ENCODE peak calls at places on chromosomes 12 and 14, in nine cellular contexts. L is uterus; K is stimulated activated CD8-positive, alpha-beta memory T cell treated with anti-CD3 and anti-CD28 coated beads, Interleukin-2, amount 100 ng/mL, for 48 hours; B is neural crest cell; U is AML-193; F is Caki2; Y is GM12865; M is activated T-cell treated with anti-CD3 and anti-CD28 coated beads, Interleukin-2, amount 50 U/mL, for 48 hours; W is T1000. J is an unnamed sample.

GRCh38 chr14:21068521-21069387 is 1.4 kb upstream of the ARHGEF40 start:
- DNase-seq in U (peak), F (no peak), L (peak), Y (peak), W (no peak), M (peak), K (no peak), B (peak), J (no peak)

GRCh38 chr12:128982933-128983332 is 129.7 kb downstream of the GLT1D1 start:
- DNase-seq in L (no peak), K (no peak), W (no peak), M (no peak), B (no peak), U (no peak), Y (no peak), F (no peak), J (no peak)

GRCh38 chr14:99774526-99775307 is 18.5 kb upstream of the EML1 start:
- DNase-seq in K (no peak), B (no peak), W (no peak), Y (no peak), U (no peak), L (peak), F (no peak), M (no peak), J (no peak)

GRCh38 chr14:45198551-45198950 is 54.5 kb downstream of the MIS18BP1 start:
- DNase-seq in B (no peak), U (no peak), W (no peak), Y (no peak), L (no peak), M (no peak), K (no peak), F (no peak), J (no peak)

GRCh38 chr14:53022593-53022992 is 71.7 kb upstream of the FERMT2 start:
- DNase-seq in W (peak), K (no peak), L (no peak), U (no peak), Y (no peak), M (no peak), F (no peak), B (no peak), J (no peak)

GRCh38 chr12:76341436-76342030 is 6.7 kb downstream of the BBS10 start:
- DNase-seq in Y (no peak), M (no peak), W (no peak), K (no peak), L (no peak), B (no peak), U (no peak), F (no peak), J (no peak)

GRCh38 chr12:116800918-116801317 is 62.8 kb downstream of the RNFT2 start:
- DNase-seq in L (no peak), U (no peak), F (no peak), Y (no peak), B (no peak), K (no peak), W (no peak), M (no peak), J (no peak)

GRCh38 chr14:87411370-87411769 is 581.6 kb downstream of the GALC start:
- DNase-seq in F (no peak), W (no peak), L (no peak), B (no peak), M (no peak), Y (no peak), U (no peak), K (no peak), J (no peak)

GRCh38 chr14:21347201-21347600 is 36.6 kb downstream of the SUPT16H start:
- DNase-seq in Y (no peak), M (no peak), W (no peak), U (no peak), B (no peak), F (no peak), L (no peak), K (no peak), J (no peak)

GRCh38 chr12:116152268-116152667 is 125.2 kb downstream of the MED13L start:
- DNase-seq in U (no peak), K (no peak), F (no peak), B (no peak), W (peak), L (no peak), Y (peak), M (no peak), J (peak)

GRCh38 chr12:65615091-65615490 is 209.2 kb upstream of the HMGA2 start:
- DNase-seq in U (no peak), Y (no peak), B (no peak), L (no peak), F (no peak), M (no peak), K (no peak), W (no peak), J (no peak)

GRCh38 chr14:106812788-106813476 is 1286.5 kb downstream of the TMEM121 start:
- DNase-seq in F (no peak), Y (no peak), K (no peak), W (no peak), M (no peak), L (no peak), U (no peak), B (no peak), J (no peak)

GRCh38 chr12:104411826-104412626 is 44.7 kb upstream of the CHST11 start:
- DNase-seq in U (no peak), W (no peak), K (no peak), M (no peak), B (no peak), F (no peak), Y (no peak), L (no peak), J (no peak)

GRCh38 chr12:7501031-7501585 is 2.5 kb downstream of the CD163 start:
- DNase-seq in M (no peak), U (no peak), L (no peak), W (no peak), B (no peak), F (no peak), Y (no peak), K (no peak), J (no peak)

GRCh38 chr12:80602455-80602854 is 105.0 kb upstream of the MYF6 start:
- DNase-seq in Y (no peak), U (no peak), K (no peak), W (no peak), B (no peak), M (no peak), L (no peak), F (no peak), J (no peak)

GRCh38 chr12:123602651-123603195 is 824 bp downstream of the DDX55 start:
- DNase-seq in Y (peak), U (peak), K (no peak), F (no peak), W (no peak), L (no peak), B (no peak), M (no peak), J (no peak)

GRCh38 chr12:71970031-71970430 is 31.4 kb downstream of the TPH2 start:
- DNase-seq in M (no peak), B (no peak), K (no peak), W (no peak), U (no peak), L (no peak), Y (no peak), F (no peak), J (no peak)

GRCh38 chr12:2277492-2278153 is 224.8 kb downstream of the CACNA1C start:
- DNase-seq in K (no peak), M (no peak), W (no peak), U (no peak), B (no peak), L (no peak), Y (no peak), F (no peak), J (no peak)

GRCh38 chr14:75335588-75335987 is 57.0 kb downstream of the FOS start:
- DNase-seq in Y (peak), B (no peak), M (no peak), U (no peak), L (no peak), W (no peak), F (no peak), K (no peak), J (no peak)

GRCh38 chr14:31069343-31069742 is 43.2 kb upstream of the STRN3 start:
- DNase-seq in L (no peak), B (no peak), F (no peak), U (no peak), Y (no peak), K (no peak), W (no peak), M (no peak), J (no peak)

GRCh38 chr14:52998376-52999010 is 47.6 kb upstream of the FERMT2 start:
- DNase-seq in B (no peak), M (no peak), U (no peak), K (no peak), L (no peak), W (no peak), Y (no peak), F (no peak), J (no peak)

GRCh38 chr12:124454352-124454725 is 113.1 kb downstream of the NCOR2 start:
- DNase-seq in M (no peak), W (no peak), U (no peak), L (no peak), F (no peak), Y (no peak), K (no peak), B (no peak), J (no peak)

GRCh38 chr12:92992041-92992440 is 62.9 kb upstream of the EEA1 start:
- DNase-seq in U (no peak), K (no peak), M (no peak), W (no peak), F (no peak), B (no peak), L (no peak), Y (no peak), J (no peak)

GRCh38 chr12:40055227-40055579 is 50.7 kb downstream of the SLC2A13 start:
- DNase-seq in F (no peak), K (no peak), U (no peak), L (no peak), B (no peak), M (no peak), Y (no peak), W (no peak), J (no peak)

GRCh38 chr12:64696065-64696741 is 63.0 kb downstream of the GNS start:
- DNase-seq in U (peak), M (no peak), W (no peak), K (no peak), Y (no peak), F (peak), B (no peak), L (no peak), J (no peak)

GRCh38 chr14:58708004-58708403 is 70.2 kb downstream of the DACT1 start:
- DNase-seq in U (no peak), L (no peak), F (no peak), M (no peak), K (no peak), Y (no peak), W (no peak), B (no peak), J (no peak)